ENCODE peak calls at places on chromosome 16, in four cellular contexts. J is GM23338, Y is SK-N-SH, Q is HCT116. D is an unnamed sample.

GRCh38 chr16:16036359-16036792 is 87.0 kb downstream of the ABCC1 start:
- DNase-seq in Q (no peak), Y (no peak), J (no peak), D (no peak)

GRCh38 chr16:79049040-79049439 is 551.5 kb downstream of the MAF start:
- DNase-seq in Q (no peak), J (no peak), Y (no peak), D (no peak)

GRCh38 chr16:89358030-89359005 is 132.0 kb downstream of the ANKRD11 start:
- DNase-seq in J (no peak), Y (no peak), Q (no peak), D (peak)

GRCh38 chr16:79599256-79599836 is 1.2 kb downstream of the MAF start:
- DNase-seq in Y (peak), Q (no peak), J (peak), D (no peak)

GRCh38 chr16:11675561-11676511 is 7.6 kb downstream of the SNN start:
- DNase-seq in J (peak), Q (peak), Y (no peak), D (no peak)

GRCh38 chr16:81445926-81446317 is 1.3 kb downstream of the CMIP start:
- DNase-seq in Y (no peak), Q (no peak), J (peak), D (no peak)

GRCh38 chr16:24178496-24178895 is 77.6 kb upstream of the CACNG3 start:
- DNase-seq in Q (no peak), Y (no peak), J (peak), D (no peak)

GRCh38 chr16:71338193-71338592 is 20.3 kb upstream of the CALB2 start:
- DNase-seq in Y (no peak), J (no peak), Q (peak), D (no peak)

GRCh38 chr16:81928975-81929374 is 82.3 kb downstream of the SDR42E1 start:
- DNase-seq in J (peak), Q (no peak), Y (no peak), D (peak)

GRCh38 chr16:52553322-52553721 is 6.4 kb upstream of the TOX3 start:
- DNase-seq in Y (no peak), J (peak), Q (no peak), D (no peak)

GRCh38 chr16:81164958-81165357 is 68.8 kb upstream of the GCSH start:
- DNase-seq in Y (no peak), Q (no peak), J (no peak), D (no peak)

GRCh38 chr16:47970291-47970931 is 185.4 kb downstream of the ABCC12 start:
- DNase-seq in Y (no peak), J (peak), Q (no peak), D (no peak)

GRCh38 chr16:14511798-14512131 is 118.3 kb downstream of the PARN start:
- DNase-seq in J (no peak), Y (no peak), Q (no peak), D (no peak)

GRCh38 chr16:89863741-89864391 is 9.5 kb upstream of the TCF25 start:
- DNase-seq in Y (no peak), J (no peak), Q (no peak), D (peak)

GRCh38 chr16:80231888-80232287 is 308.9 kb upstream of the DYNLRB2 start:
- DNase-seq in Q (no peak), J (no peak), Y (no peak), D (no peak)

GRCh38 chr16:50367777-50368409 is 895 bp downstream of the BRD7 start:
- DNase-seq in Y (no peak), Q (no peak), J (peak), D (no peak)

GRCh38 chr16:82585675-82586074 is 41.1 kb upstream of the CDH13 start:
- DNase-seq in Q (no peak), Y (no peak), J (no peak), D (no peak)

DNA sequence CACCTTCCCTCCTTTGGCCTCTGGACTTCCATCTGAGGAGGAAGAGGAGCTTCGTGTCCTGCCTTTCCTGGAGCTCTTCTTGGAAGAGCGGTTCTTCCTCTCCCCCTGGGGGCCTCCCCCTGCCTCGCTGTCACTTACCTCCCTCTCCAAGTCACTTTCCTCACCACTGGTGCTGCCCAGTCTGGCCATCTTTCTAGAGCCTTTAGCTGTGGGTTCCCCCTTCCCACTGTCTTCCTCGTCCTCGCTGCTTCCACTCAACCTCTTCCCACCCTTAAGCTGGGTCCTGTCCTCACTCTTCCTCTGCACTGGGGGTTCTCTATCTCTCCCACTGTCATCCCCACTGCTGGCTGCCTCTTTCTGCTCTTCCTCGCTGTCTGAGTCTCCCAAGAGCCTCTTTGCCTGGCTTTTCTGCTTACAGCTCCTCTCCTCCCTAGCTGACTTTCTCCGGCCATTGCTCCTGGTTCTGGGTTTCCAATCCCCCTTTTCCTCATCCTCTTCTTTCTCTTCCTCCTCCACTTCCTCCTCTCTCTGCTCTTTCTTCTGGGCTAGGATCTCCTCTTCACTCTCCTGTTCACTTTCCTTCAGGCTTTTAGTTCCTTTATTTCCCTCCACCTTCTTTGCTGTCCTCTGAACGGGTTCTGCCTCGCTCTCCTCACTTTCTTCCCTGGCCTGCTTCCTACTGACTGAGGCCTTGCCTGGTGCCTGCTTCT is 1.4 kb downstream of the HIRIP3 start:
- DNase-seq in J (no peak), Y (no peak), Q (no peak), D (no peak)
- TF ChIP-seq REST in J (no peak), Y (no peak), Q (no peak), D (no peak)

GRCh38 chr16:31074073-31074813 is at the start of the genes ZNF646 and ZNF668:
- DNase-seq in Q (peak), J (peak), Y (peak), D (peak)
- TF ChIP-seq REST in Q (no peak), J (no peak), Y (no peak), D (peak)

GRCh38 chr16:68414581-68414980 is 33.7 kb downstream of the SMPD3 start:
- DNase-seq in Y (no peak), Q (no peak), J (no peak), D (no peak)

GRCh38 chr16:68417711-68418301 is 30.5 kb downstream of the SMPD3 start:
- DNase-seq in Q (no peak), Y (no peak), J (no peak), D (no peak)

GRCh38 chr16:68420366-68420765 is 27.9 kb downstream of the SMPD3 start:
- DNase-seq in J (no peak), Y (no peak), Q (no peak), D (no peak)

GRCh38 chr16:68412061-68412460 is 36.2 kb downstream of the SMPD3 start:
- DNase-seq in Q (no peak), Y (no peak), J (no peak), D (no peak)

GRCh38 chr16:68416057-68417046 is 32.0 kb downstream of the SMPD3 start:
- DNase-seq in J (no peak), Q (no peak), Y (no peak), D (no peak)
- TF ChIP-seq REST in J (no peak), Q (no peak), Y (no peak), D (no peak)

GRCh38 chr16:12925026-12925425 is 23.6 kb downstream of the SHISA9 start:
- DNase-seq in J (no peak), Y (no peak), Q (no peak), D (no peak)

GRCh38 chr16:12930881-12931280 is 29.5 kb downstream of the SHISA9 start:
- DNase-seq in Y (no peak), Q (no peak), J (no peak), D (no peak)

DNA sequence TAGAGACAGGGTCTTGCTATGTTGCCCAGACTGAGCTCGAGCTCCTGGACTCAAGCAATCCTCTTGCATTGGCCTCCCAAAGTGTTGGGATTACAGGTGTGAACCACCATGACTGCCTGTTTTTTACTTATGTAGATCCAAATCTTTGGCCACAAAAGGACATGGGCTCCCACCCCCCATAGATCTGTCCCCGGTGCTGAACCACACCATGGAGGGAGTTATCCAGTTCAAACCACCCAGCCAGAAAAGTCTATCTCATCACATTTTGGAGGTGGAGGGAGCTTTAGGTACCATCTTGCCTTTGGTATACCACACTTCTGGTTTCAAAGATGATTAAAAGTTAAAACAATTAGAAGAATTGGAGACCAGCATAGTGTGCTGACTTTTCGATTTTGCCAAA is 26.2 kb downstream of the SHISA9 start:
- DNase-seq in J (no peak), Y (no peak), Q (no peak), D (no peak)
- TF ChIP-seq REST in J (peak), Y (peak), Q (no peak), D (peak)

GRCh38 chr16:4766875-4767628 is at the start of gene ZNF500:
- DNase-seq in J (peak), Y (peak), Q (peak), D (peak)
- TF ChIP-seq REST in J (no peak), Y (no peak), Q (no peak), D (no peak)

GRCh38 chr16:56270828-56271227 is 79.5 kb downstream of the GNAO1 start:
- DNase-seq in J (no peak), Y (no peak), Q (no peak), D (no peak)

GRCh38 chr16:56268799-56269198 is 77.5 kb downstream of the GNAO1 start:
- DNase-seq in Q (no peak), J (no peak), Y (no peak), D (no peak)

GRCh38 chr16:56267888-56268287 is 76.6 kb downstream of the GNAO1 start:
- DNase-seq in Y (no peak), Q (no peak), J (no peak), D (no peak)

GRCh38 chr16:56269276-56269675 is 78.0 kb downstream of the GNAO1 start:
- DNase-seq in J (no peak), Q (no peak), Y (no peak), D (no peak)

GRCh38 chr16:56269824-56270684 is 78.8 kb downstream of the GNAO1 start:
- DNase-seq in Y (no peak), Q (no peak), J (peak), D (no peak)
- TF ChIP-seq REST in Y (no peak), Q (no peak), J (no peak), D (no peak)

D was measured in HL-60.